ENCODE peak calls at places on chromosomes 11 and 22, in seven cellular contexts. U is endothelial cell, K is cardiac fibroblast, I is natural killer cell, Y is fibroblast of mammary gland, X is esophagus squamous epithelium, B is BJ. C is an unnamed sample.
A peak's percentile ranks its signal among the peaks of the same experiment; 100 is the strongest.

GRCh38 chr11:68212421-68213134 is 518 bp downstream of the KMT5B start:
- DNase-seq in U (peak; percentile 72), Y (peak; percentile 68), X (no peak), K (peak; percentile 87), B (no peak), I (peak; percentile 64), C (no peak)

GRCh38 chr11:130508913-130509312 is 60.5 kb downstream of the ADAMTS15 start:
- DNase-seq in B (no peak), Y (no peak), K (no peak), X (no peak), U (no peak), I (no peak), C (no peak)

GRCh38 chr11:64834723-64835615 is 9.5 kb downstream of the CDC42BPG start:
- DNase-seq in B (no peak), K (peak; percentile 51), I (no peak), U (no peak), Y (no peak), X (no peak), C (no peak)

GRCh38 chr11:72352859-72353551 is 81.3 kb downstream of the CLPB start:
- DNase-seq in X (no peak), Y (peak; percentile 70), B (peak; percentile 63), I (no peak), K (peak; percentile 80), U (peak; percentile 7), C (no peak)

GRCh38 chr22:23066200-23067022 is 3.9 kb upstream of the GNAZ start:
- DNase-seq in I (peak; percentile 10), K (no peak), B (no peak), X (no peak), U (peak; percentile 2), Y (no peak), C (no peak)

GRCh38 chr11:67357831-67358555 is 4.6 kb upstream of the POLD4 start:
- DNase-seq in I (no peak), U (no peak), K (peak; percentile 54), X (no peak), Y (peak; percentile 50), B (no peak), C (no peak)

GRCh38 chr11:72984448-72985077 is 157.6 kb downstream of the FCHSD2 start:
- DNase-seq in B (no peak), K (no peak), X (no peak), Y (no peak), U (no peak), I (no peak), C (no peak)

GRCh38 chr22:32764330-32765116 is 37.0 kb upstream of the TIMP3 start:
- DNase-seq in K (peak; percentile 86), B (peak; percentile 41), I (no peak), X (no peak), Y (peak; percentile 96), U (no peak), C (no peak)

GRCh38 chr22:41531422-41531727 is 12.9 kb downstream of the POLR3H start:
- DNase-seq in U (no peak), B (no peak), I (no peak), K (no peak), Y (no peak), X (no peak), C (no peak)

GRCh38 chr22:31230155-31230870 is 18.2 kb downstream of the LIMK2 start:
- DNase-seq in U (no peak), I (no peak), X (no peak), B (no peak), Y (peak; percentile 36), K (peak; percentile 56), C (no peak)

GRCh38 chr11:19395050-19395449 is 154.3 kb upstream of the E2F8 start:
- DNase-seq in U (no peak), I (no peak), K (no peak), X (no peak), B (no peak), Y (no peak), C (no peak)

GRCh38 chr22:48579035-48579914 is 1248.4 kb downstream of the BRD1 start:
- DNase-seq in B (no peak), Y (no peak), U (no peak), I (no peak), K (no peak), X (no peak), C (no peak)

GRCh38 chr11:56932572-56933235 is 56.0 kb upstream of the OR5AK2 start:
- DNase-seq in U (no peak), I (no peak), X (no peak), B (no peak), K (peak; percentile 41), Y (peak; percentile 85), C (no peak)

DNA sequence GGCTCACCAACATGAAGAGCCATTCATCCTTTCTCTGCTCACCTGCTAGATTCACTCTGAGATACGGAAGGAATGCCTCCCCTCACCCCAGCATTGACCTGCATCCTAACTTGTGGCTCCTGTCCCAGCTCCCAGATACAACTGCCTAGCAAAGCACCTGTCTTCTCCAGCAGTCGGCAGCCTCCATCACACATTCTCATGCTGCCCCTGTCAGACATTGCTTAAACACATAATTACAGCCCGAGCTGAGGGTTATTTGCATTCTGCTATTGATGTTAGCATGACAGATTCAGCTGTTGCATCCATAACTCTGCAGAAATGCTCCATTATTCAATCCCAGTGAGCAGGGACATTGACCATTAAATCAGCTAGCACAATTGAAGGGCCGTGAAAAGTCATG is 184.4 kb upstream of the NARS2 start:
- DNase-seq in X (no peak), Y (no peak), B (no peak), I (no peak), U (no peak), K (no peak), C (no peak)
- TF ChIP-seq CTCF in X (no peak), Y (no peak), B (no peak), I (no peak), U (no peak), K (no peak), C (no peak)

DNA sequence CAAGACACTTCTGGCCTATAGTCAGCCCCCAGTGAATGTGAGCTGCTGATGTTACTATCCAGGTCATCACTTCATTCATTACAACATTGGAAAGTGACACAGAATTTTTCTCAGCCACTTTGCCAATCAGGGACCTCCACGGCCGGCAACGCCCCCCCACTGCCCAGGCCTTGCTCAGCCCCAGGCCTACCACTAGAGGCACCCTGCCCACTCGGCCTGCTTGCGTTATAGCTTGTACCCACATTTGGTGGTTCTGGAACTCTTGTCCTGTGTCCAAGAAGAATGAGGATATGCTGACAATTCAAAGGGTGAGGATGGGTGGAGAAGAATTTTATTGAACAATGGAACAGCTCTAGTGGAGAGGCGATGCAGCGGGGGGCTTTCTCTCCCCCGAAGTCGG is 96.2 kb downstream of the TSPAN18 start:
- DNase-seq in B (no peak), I (no peak), U (peak; percentile 37), Y (peak; percentile 4), K (no peak), X (no peak), C (no peak)
- TF ChIP-seq CTCF in B (peak; percentile 46), I (no peak), U (peak; percentile 36), Y (peak; percentile 29), K (peak; percentile 47), X (no peak), C (peak; percentile 2)

GRCh38 chr22:38793721-38794466 is at the start of gene DNAL4:
- DNase-seq in Y (peak; percentile 99), X (peak; percentile 72), B (peak; percentile 98), K (peak; percentile 99), I (peak; percentile 84), U (peak; percentile 80), C (peak; percentile 50)

GRCh38 chr22:38792833-38793232 is 1.1 kb downstream of the DNAL4 start:
- DNase-seq in Y (peak; percentile 35), X (no peak), K (no peak), B (no peak), I (no peak), U (no peak), C (no peak)

GRCh38 chr22:38798496-38798895 is 4.6 kb upstream of the DNAL4 start:
- DNase-seq in Y (no peak), X (no peak), I (no peak), K (no peak), B (no peak), U (no peak), C (no peak)

GRCh38 chr22:38796262-38796957 is 2.5 kb upstream of the DNAL4 start:
- DNase-seq in I (no peak), K (peak; percentile 22), U (no peak), X (no peak), B (no peak), Y (peak; percentile 36), C (no peak)

GRCh38 chr22:38795569-38795968 is 1.6 kb upstream of the DNAL4 start:
- DNase-seq in U (no peak), I (no peak), B (no peak), K (no peak), X (no peak), Y (no peak), C (no peak)
- TF ChIP-seq CTCF in U (no peak), I (no peak), B (no peak), K (no peak), X (no peak), Y (no peak), C (no peak)

GRCh38 chr11:134101292-134101691 is 32.4 kb downstream of the JAM3 start:
- DNase-seq in K (peak; percentile 19), U (no peak), I (no peak), X (no peak), Y (peak; percentile 12), B (no peak), C (no peak)

GRCh38 chr11:134097146-134097545 is 28.3 kb downstream of the JAM3 start:
- DNase-seq in K (no peak), U (no peak), I (no peak), Y (no peak), X (no peak), B (no peak), C (no peak)

GRCh38 chr11:134100171-134100570 is 31.3 kb downstream of the JAM3 start:
- DNase-seq in K (no peak), I (no peak), Y (no peak), B (no peak), U (no peak), X (no peak), C (no peak)

DNA sequence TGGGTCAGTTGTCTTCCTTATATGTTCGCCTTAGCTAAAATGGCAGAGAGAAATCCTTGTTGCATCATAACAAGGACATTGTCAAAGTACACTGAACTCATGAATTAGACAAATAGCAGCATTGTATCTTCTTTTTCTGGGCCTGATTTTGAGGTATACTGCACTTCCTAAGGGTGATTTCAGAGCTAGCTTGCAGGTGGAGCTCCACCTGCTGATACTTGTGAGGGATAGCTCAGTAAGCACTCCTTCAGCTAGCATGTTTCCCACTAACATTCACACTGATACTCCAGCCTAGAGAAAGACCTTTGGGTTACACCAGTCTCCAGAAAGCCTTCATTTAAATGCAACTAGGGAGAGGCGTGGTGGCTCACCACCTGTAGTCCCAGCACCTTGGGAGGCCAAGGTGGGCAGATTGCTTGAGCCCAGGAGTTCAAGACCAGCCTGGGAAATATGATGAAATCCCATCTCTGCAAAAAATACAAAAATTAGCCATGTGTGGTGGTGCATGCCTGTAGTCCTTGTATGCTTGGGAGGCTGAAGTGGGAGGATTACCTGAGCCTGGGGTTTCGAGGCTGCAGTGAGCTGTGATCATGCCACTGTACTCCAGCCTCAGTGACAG is 29.8 kb downstream of the JAM3 start:
- DNase-seq in U (no peak), Y (no peak), K (peak; percentile 20), B (no peak), X (no peak), I (no peak), C (no peak)
- TF ChIP-seq CTCF in U (no peak), Y (peak; percentile 5), K (peak; percentile 13), B (no peak), X (no peak), I (no peak), C (peak; percentile 32)